ENCODE peak calls at places on chromosomes 6 and 20, in six cellular contexts. H is NB4; T is psoas muscle; N is CD4-positive, alpha-beta T cell; Y is astrocyte of the spinal cord; V is AG09319. F is an unnamed sample.

GRCh38 chr6:90941885-90942284 is 355.0 kb upstream of the MAP3K7 start:
- DNase-seq in H (no peak), T (no peak), N (no peak), Y (no peak), V (no peak), F (no peak)

GRCh38 chr20:18701969-18702368 is 111.6 kb upstream of the SCP2D1 start:
- DNase-seq in H (no peak), T (no peak), N (no peak), Y (no peak), V (no peak), F (no peak)

GRCh38 chr6:79586548-79586947 is 44.6 kb upstream of the SH3BGRL2 start:
- DNase-seq in H (peak; percentile 16), T (no peak), N (no peak), Y (peak; percentile 39), V (no peak), F (no peak)

GRCh38 chr6:62288562-62288961 is 2.5 kb upstream of the KHDRBS2 start:
- DNase-seq in H (no peak), T (no peak), N (no peak), Y (no peak), V (no peak), F (no peak)

GRCh38 chr20:59149678-59150504 is 13.7 kb upstream of the ZNF831 start:
- DNase-seq in H (peak; percentile 26), T (no peak), N (peak; percentile 73), Y (no peak), V (no peak), F (no peak)

GRCh38 chr20:11168026-11168425 is 494.2 kb upstream of the JAG1 start:
- DNase-seq in H (no peak), T (no peak), N (no peak), Y (no peak), V (no peak), F (peak; percentile 68)

GRCh38 chr6:104462811-104463599 is 396.7 kb downstream of the HACE1 start:
- DNase-seq in H (no peak), T (no peak), N (no peak), Y (no peak), V (no peak), F (no peak)

GRCh38 chr6:166369741-166370140 is 13.0 kb downstream of the MPC1 start:
- DNase-seq in H (no peak), T (no peak), N (no peak), Y (no peak), V (no peak), F (no peak)

GRCh38 chr20:23349338-23350006 is 1.1 kb upstream of the NXT1 start:
- DNase-seq in H (no peak), T (no peak), N (no peak), Y (peak; percentile 72), V (no peak), F (no peak)

GRCh38 chr6:35259946-35260626 is 551 bp downstream of the ZNF76 start:
- DNase-seq in H (peak; percentile 81), T (peak; percentile 85), N (peak; percentile 64), Y (peak; percentile 18), V (no peak), F (no peak)

GRCh38 chr6:45132059-45132458 is 196.1 kb upstream of the RUNX2 start:
- DNase-seq in H (no peak), T (no peak), N (no peak), Y (peak; percentile 9), V (no peak), F (peak; percentile 47)

GRCh38 chr6:106964099-106964498 is 10.4 kb downstream of the CD24 start:
- DNase-seq in H (no peak), T (no peak), N (no peak), Y (no peak), V (no peak), F (no peak)

GRCh38 chr6:106967936-106968555 is 6.5 kb downstream of the CD24 start:
- DNase-seq in H (no peak), T (no peak), N (no peak), Y (no peak), V (no peak), F (no peak)

GRCh38 chr6:106964954-106965353 is 9.6 kb downstream of the CD24 start:
- DNase-seq in H (no peak), T (no peak), N (no peak), Y (no peak), V (no peak), F (no peak)

GRCh38 chr6:106966229-106966628 is 8.3 kb downstream of the CD24 start:
- DNase-seq in H (no peak), T (no peak), N (no peak), Y (no peak), V (no peak), F (no peak)

DNA sequence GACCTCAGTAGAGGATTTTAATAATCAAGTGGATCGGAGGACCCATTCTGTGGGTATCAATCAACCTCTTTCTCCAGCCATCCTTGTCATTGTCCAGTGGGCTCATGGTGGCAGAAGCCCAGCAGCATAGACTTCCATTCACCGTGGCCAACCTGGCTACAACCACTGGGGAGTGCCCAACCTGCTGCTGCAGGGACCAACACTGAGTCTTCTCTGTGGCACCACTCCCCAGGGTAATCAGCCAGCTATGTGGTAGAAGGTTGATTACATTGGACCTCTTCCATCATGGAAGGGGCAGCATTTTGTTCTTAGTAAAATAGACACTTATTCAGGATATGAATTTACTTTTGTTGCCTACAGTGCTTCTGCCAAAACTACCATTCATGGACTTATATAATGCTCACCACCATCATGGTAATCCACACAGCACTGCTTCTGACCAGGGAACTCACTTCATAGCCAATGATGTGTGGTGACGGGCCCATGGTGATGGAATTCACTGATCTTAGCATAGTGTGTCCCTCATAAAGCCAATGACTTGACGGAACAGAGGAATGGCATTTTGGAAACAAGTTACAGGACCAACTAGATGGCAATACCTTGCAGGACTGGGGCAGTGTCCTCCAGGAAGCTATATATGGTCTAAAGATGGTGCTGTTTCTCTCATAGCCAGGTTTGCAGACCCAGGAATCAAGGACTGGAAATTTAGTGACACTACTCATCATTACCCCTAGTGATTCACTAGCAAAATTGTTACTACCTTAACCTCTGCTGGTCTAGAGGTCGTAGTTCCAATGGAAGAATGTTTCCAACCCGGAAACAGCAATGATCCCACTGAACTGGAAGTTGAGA is 7.6 kb downstream of the CD24 start:
- DNase-seq in H (no peak), T (no peak), N (no peak), Y (no peak), V (no peak), F (no peak)
- TF ChIP-seq CTCF in H (no peak), T (no peak), N (no peak), Y (no peak), V (no peak), F (no peak)

DNA sequence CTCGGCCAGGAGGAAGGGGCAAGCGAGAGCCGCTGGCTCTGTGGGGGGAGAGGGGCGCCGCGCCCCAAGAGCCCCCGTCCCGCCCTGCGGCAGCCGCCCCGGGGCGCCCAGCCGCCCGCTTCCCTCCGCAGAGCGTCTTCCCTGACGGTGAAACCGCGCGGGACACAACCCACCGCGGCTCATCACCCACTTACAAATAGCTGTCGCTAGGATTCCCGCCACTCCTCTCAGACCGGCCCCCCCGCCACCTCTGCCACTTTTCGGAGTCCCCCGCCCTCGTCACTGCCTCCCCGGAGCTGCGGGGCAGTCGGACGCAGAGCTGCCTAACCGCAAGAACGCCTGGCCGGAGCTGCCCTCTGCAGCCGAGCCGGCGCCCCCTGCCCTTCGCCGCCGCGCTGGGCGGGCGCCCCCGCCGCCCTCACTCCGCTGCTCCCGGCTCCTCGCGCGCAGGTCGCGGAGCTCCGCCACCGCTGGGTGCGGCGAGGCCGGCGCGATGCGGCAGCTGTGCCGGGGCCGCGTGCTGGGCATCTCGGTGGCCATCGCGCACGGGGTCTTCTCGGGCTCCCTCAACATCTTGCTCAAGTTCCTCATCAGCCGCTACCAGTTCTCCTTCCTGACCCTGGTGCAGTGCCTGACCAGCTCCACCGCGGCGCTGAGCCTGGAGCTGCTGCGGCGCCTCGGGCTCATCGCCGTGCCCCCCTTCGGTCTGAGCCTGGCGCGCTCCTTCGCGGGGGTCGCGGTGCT is at the start of gene SLC35D3:
- DNase-seq in H (peak; percentile 60), T (peak; percentile 60), N (no peak), Y (peak; percentile 12), V (no peak), F (no peak)
- TF ChIP-seq CTCF in H (no peak), T (no peak), N (no peak), Y (no peak), V (no peak), F (no peak)

DNA sequence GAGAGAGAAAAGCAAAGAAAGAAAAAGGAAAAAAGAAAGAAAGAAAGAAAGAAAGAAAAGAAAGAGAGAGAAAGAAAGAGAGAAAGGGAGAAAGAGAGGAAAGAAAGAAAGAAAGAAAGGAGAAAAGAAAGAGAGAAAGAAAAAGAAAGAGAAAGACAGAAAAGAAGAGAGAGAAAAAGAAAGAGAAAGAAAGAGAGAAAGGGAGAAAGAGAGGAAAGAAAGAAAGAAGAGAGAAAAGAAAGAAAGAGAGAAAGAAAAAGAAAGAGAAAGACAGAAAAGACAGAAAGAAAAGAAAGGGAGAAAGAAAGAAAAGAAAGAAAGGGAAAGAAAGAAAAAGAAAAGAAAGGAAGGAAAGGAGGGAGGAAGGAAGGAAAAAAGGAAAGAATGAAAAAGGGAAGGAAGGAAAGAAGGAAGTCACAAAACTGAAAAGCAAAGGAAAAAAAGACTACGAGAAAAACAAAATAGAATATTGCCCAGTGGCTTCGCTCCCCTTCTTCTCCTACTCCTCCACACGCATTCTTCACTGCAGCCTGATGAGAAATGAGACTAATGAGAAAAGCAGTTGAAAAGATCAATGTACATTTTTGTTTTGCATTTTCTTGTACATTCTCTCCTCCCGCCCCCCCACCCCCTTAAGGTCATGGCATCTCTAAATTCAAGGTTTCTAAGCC is 170.0 kb downstream of the SOD2 start:
- DNase-seq in H (no peak), T (no peak), N (no peak), Y (no peak), V (no peak), F (no peak)
- TF ChIP-seq CTCF in H (no peak), T (no peak), N (no peak), Y (no peak), V (no peak), F (no peak)

DNA sequence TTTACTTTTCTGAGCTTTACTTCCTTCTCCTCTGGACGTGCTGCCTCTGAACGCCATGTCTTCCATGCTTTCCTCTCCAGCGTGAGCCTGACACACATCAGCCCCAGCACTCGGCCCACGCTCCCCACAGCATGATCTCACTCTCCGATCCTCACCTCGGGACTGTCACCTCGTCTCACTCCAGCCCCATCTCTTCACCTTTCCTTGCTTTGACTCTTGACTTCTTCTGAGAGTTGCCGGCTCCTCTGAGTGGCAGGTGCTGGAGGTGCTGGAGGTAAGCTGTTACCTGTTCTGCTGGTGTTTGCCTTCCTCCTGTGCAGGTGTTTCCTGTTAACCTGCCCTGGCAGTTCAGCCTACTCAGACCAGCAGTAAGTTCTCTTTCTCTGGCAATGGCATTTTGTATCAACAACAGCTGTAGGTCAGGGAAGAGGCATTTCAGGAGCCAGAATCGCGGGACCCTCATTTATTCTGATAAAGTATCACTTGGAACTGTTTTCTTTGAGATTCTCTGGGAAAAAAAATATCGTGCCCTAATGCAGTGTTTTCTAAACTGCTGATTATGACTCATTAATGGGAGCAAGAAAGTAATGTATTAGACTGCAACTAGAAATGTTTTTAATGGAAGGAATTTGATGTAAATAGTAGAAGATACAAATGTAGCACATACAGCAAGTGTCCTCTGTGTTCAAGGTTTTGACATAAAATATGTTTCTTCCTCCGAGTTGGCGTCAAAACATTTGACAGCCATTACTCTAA is 106.5 kb downstream of the ARID1B start:
- DNase-seq in H (no peak), T (no peak), N (no peak), Y (no peak), V (no peak), F (no peak)
- TF ChIP-seq CTCF in H (no peak), T (no peak), N (no peak), Y (no peak), V (no peak), F (no peak)

GRCh38 chr6:32393660-32394420 is 13.1 kb downstream of the BTNL2 start:
- DNase-seq in H (no peak), T (no peak), N (no peak), Y (no peak), V (peak; percentile 30), F (no peak)
- TF ChIP-seq CTCF in H (no peak), T (no peak), N (no peak), Y (no peak), V (no peak), F (no peak)

F was measured in foreskin fibroblast.